ENCODE peak calls at places on chromosomes 6 and 20, in four cellular contexts. One of them, this sample, is unnamed.

GRCh38 chr6:31321820-31322219 is 35.2 kb downstream of the HLA-B start:
- DNase-seq in K562: no peak
- DNase-seq in HepG2: no peak
- DNase-seq in H1: no peak
- DNase-seq in this sample: peak; percentile 40

GRCh38 chr6:139129284-139129683 is 5.6 kb upstream of the HECA start:
- DNase-seq in K562: no peak
- DNase-seq in HepG2: no peak
- DNase-seq in H1: no peak
- DNase-seq in this sample: no peak

GRCh38 chr6:28862077-28862476 is 61.7 kb downstream of the TRIM27 start:
- DNase-seq in H1: no peak
- DNase-seq in HepG2: no peak
- DNase-seq in K562: no peak
- DNase-seq in this sample: no peak

GRCh38 chr6:14571728-14572127 is 454.2 kb downstream of the CD83 start:
- DNase-seq in H1: no peak
- DNase-seq in K562: no peak
- DNase-seq in HepG2: no peak
- DNase-seq in this sample: no peak

GRCh38 chr6:113855500-113856010 is 1.6 kb upstream of the MARCKS start:
- DNase-seq in H1: peak; percentile 62
- DNase-seq in HepG2: no peak
- DNase-seq in K562: no peak
- DNase-seq in this sample: peak; percentile 26

GRCh38 chr6:169213814-169214520 is 39.7 kb downstream of the THBS2 start:
- DNase-seq in K562: no peak
- DNase-seq in H1: no peak
- DNase-seq in HepG2: no peak
- DNase-seq in this sample: no peak

GRCh38 chr6:29620629-29621028 is 12.4 kb downstream of the GABBR1 start:
- DNase-seq in HepG2: no peak
- DNase-seq in H1: no peak
- DNase-seq in K562: no peak
- DNase-seq in this sample: no peak

GRCh38 chr6:38715016-38715809 is at the start of gene DNAH8:
- DNase-seq in HepG2: no peak
- DNase-seq in H1: peak; percentile 49
- DNase-seq in K562: no peak
- DNase-seq in this sample: peak; percentile 49

GRCh38 chr6:28682542-28682941 is 156.9 kb downstream of the GPX5 start:
- DNase-seq in H1: no peak
- DNase-seq in HepG2: no peak
- DNase-seq in K562: no peak
- DNase-seq in this sample: no peak

GRCh38 chr6:11586574-11586973 is 49.0 kb downstream of the TMEM170B start:
- DNase-seq in K562: no peak
- DNase-seq in H1: no peak
- DNase-seq in HepG2: no peak
- DNase-seq in this sample: no peak

GRCh38 chr20:41175201-41175651 is 37.9 kb downstream of the PLCG1 start:
- DNase-seq in H1: peak; percentile 11
- DNase-seq in K562: no peak
- DNase-seq in HepG2: no peak
- DNase-seq in this sample: peak; percentile 1

GRCh38 chr20:51221791-51222408 is 199.0 kb upstream of the KCNG1 start:
- DNase-seq in HepG2: no peak
- DNase-seq in H1: peak; percentile 55
- DNase-seq in K562: no peak
- DNase-seq in this sample: peak; percentile 70

GRCh38 chr6:163048345-163048744 is 320.6 kb downstream of the PACRG start:
- DNase-seq in HepG2: no peak
- DNase-seq in K562: no peak
- DNase-seq in H1: no peak
- DNase-seq in this sample: no peak

GRCh38 chr6:119340766-119341487 is 8.6 kb downstream of the MAN1A1 start:
- DNase-seq in H1: peak; percentile 49
- DNase-seq in K562: no peak
- DNase-seq in HepG2: no peak
- DNase-seq in this sample: peak; percentile 47

GRCh38 chr6:69796081-69796626 is 656 bp downstream of the LMBRD1 start:
- DNase-seq in K562: no peak
- DNase-seq in HepG2: peak; percentile 56
- DNase-seq in H1: no peak
- DNase-seq in this sample: peak; percentile 34

GRCh38 chr6:14763139-14763538 is 482.7 kb upstream of the JARID2 start:
- DNase-seq in HepG2: peak; percentile 12
- DNase-seq in H1: no peak
- DNase-seq in K562: no peak
- DNase-seq in this sample: no peak

GRCh38 chr6:129767776-129768490 is 58.0 kb upstream of the ARHGAP18 start:
- DNase-seq in H1: no peak
- DNase-seq in HepG2: no peak
- DNase-seq in K562: no peak
- DNase-seq in this sample: no peak

GRCh38 chr6:159979136-159979874 is 10.4 kb downstream of the IGF2R start:
- DNase-seq in K562: no peak
- DNase-seq in H1: no peak
- DNase-seq in HepG2: peak; percentile 82
- DNase-seq in this sample: no peak

GRCh38 chr20:60238992-60239655 is 280.9 kb downstream of the CDH26 start:
- DNase-seq in H1: no peak
- DNase-seq in HepG2: no peak
- DNase-seq in K562: no peak
- DNase-seq in this sample: no peak

GRCh38 chr6:170062904-170063220 is 228.0 kb downstream of the DLL1 start:
- DNase-seq in HepG2: no peak
- DNase-seq in K562: no peak
- DNase-seq in H1: no peak
- DNase-seq in this sample: no peak

GRCh38 chr6:13769655-13770053 is 44.7 kb downstream of the MCUR1 start:
- DNase-seq in HepG2: no peak
- DNase-seq in H1: peak; percentile 77
- DNase-seq in K562: no peak
- DNase-seq in this sample: peak; percentile 65

GRCh38 chr6:8627085-8627861 is 191.9 kb upstream of the SLC35B3 start:
- DNase-seq in H1: no peak
- DNase-seq in K562: no peak
- DNase-seq in HepG2: no peak
- DNase-seq in this sample: no peak

GRCh38 chr6:35638679-35639078 is 50.0 kb downstream of the FKBP5 start:
- DNase-seq in K562: no peak
- DNase-seq in HepG2: no peak
- DNase-seq in H1: no peak
- DNase-seq in this sample: no peak

GRCh38 chr6:18155864-18156396 is 708 bp downstream of the KDM1B start:
- DNase-seq in K562: peak; percentile 68
- DNase-seq in H1: peak; percentile 80
- DNase-seq in HepG2: peak; percentile 85
- DNase-seq in this sample: peak; percentile 76

GRCh38 chr6:117906905-117907599 is at the start of gene SLC35F1:
- DNase-seq in HepG2: peak; percentile 5
- DNase-seq in H1: peak; percentile 89
- DNase-seq in K562: peak; percentile 21
- DNase-seq in this sample: peak; percentile 81

GRCh38 chr6:1764584-1764983 is 154.9 kb downstream of the FOXC1 start:
- DNase-seq in H1: no peak
- DNase-seq in K562: no peak
- DNase-seq in HepG2: no peak
- DNase-seq in this sample: no peak

GRCh38 chr20:4812216-4812615 is 90.5 kb downstream of the PRND start:
- DNase-seq in HepG2: no peak
- DNase-seq in K562: no peak
- DNase-seq in H1: no peak
- DNase-seq in this sample: no peak

GRCh38 chr20:59515013-59515905 is 89.1 kb upstream of the PHACTR3 start:
- DNase-seq in K562: peak; percentile 63
- DNase-seq in H1: peak; percentile 95
- DNase-seq in HepG2: peak; percentile 73
- DNase-seq in this sample: peak; percentile 91

GRCh38 chr6:40845588-40845987 is 193.4 kb downstream of the UNC5CL start:
- DNase-seq in HepG2: peak; percentile 48
- DNase-seq in K562: peak; percentile 28
- DNase-seq in H1: peak; percentile 73
- DNase-seq in this sample: peak; percentile 71

GRCh38 chr6:83536034-83536646 is 23.8 kb downstream of the PRSS35 start:
- DNase-seq in H1: peak; percentile 84
- DNase-seq in HepG2: peak; percentile 29
- DNase-seq in K562: peak; percentile 60
- DNase-seq in this sample: peak; percentile 74

GRCh38 chr20:64033981-64034493 is 1.9 kb upstream of the C20orf204 start:
- DNase-seq in K562: no peak
- DNase-seq in HepG2: no peak
- DNase-seq in H1: no peak
- DNase-seq in this sample: no peak

GRCh38 chr6:45422541-45423110 is 44.9 kb upstream of the SUPT3H start:
- DNase-seq in H1: no peak
- DNase-seq in K562: no peak
- DNase-seq in HepG2: no peak
- DNase-seq in this sample: peak; percentile 53

GRCh38 chr20:63696311-63696627 is 183 bp upstream of the TNFRSF6B start:
- DNase-seq in HepG2: no peak
- DNase-seq in H1: no peak
- DNase-seq in K562: no peak
- DNase-seq in this sample: peak; percentile 65

GRCh38 chr6:20837189-20837588 is 302.9 kb downstream of the CDKAL1 start:
- DNase-seq in H1: no peak
- DNase-seq in K562: no peak
- DNase-seq in HepG2: no peak
- DNase-seq in this sample: no peak

GRCh38 chr20:61346996-61347906 is 95.2 kb downstream of the CDH4 start:
- DNase-seq in HepG2: no peak
- DNase-seq in K562: no peak
- DNase-seq in H1: no peak
- DNase-seq in this sample: no peak

GRCh38 chr6:142819603-142820335 is 125.2 kb downstream of the HIVEP2 start:
- DNase-seq in H1: no peak
- DNase-seq in HepG2: no peak
- DNase-seq in K562: no peak
- DNase-seq in this sample: no peak

GRCh38 chr6:76867182-76867581 is 596.1 kb downstream of the HTR1B start:
- DNase-seq in H1: no peak
- DNase-seq in K562: no peak
- DNase-seq in HepG2: no peak
- DNase-seq in this sample: no peak
- TF ChIP-seq MAX in H1: no peak
- TF ChIP-seq MAX in K562: no peak
- TF ChIP-seq MAX in HepG2: no peak
- TF ChIP-seq MAX in this sample: no peak

GRCh38 chr20:44167736-44168135 is 19.3 kb downstream of the JPH2 start:
- DNase-seq in HepG2: no peak
- DNase-seq in K562: no peak
- DNase-seq in H1: no peak
- DNase-seq in this sample: no peak
- TF ChIP-seq ATF3 in HepG2: no peak
- TF ChIP-seq ATF3 in K562: no peak
- TF ChIP-seq ATF3 in H1: no peak
- TF ChIP-seq ATF3 in this sample: no peak

DNA sequence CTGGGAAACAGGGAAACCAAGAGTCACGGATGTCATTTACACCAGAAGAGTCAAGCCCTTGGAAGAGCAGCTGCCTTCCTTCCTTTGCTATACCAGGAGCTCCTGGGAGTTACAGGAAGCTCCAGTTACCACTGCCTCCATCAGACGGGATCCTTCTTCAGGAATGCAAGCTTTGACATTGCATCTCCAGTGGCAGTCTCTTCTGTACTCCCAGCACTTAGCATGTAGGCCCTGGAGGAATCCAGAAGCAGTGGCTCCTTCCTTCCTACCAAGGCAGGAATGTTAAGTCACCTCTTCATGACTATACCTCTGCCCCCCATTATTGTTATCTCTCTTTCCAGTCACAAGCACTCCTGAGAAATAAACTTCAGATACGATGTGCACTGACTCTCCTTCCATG is 836.0 kb downstream of the MAFB start:
- DNase-seq in H1: no peak
- DNase-seq in K562: no peak
- DNase-seq in HepG2: no peak
- DNase-seq in this sample: no peak
- TF ChIP-seq JUN in H1: no peak
- TF ChIP-seq JUN in K562: no peak
- TF ChIP-seq JUN in HepG2: no peak
- TF ChIP-seq JUN in this sample: no peak

GRCh38 chr20:36175016-36175415 is 20.5 kb downstream of the EPB41L1 start:
- DNase-seq in K562: no peak
- DNase-seq in H1: no peak
- DNase-seq in HepG2: no peak
- DNase-seq in this sample: no peak

GRCh38 chr20:36173451-36173933 is 19.0 kb downstream of the EPB41L1 start:
- DNase-seq in K562: peak; percentile 49
- DNase-seq in HepG2: no peak
- DNase-seq in H1: peak; percentile 70
- DNase-seq in this sample: peak; percentile 69

GRCh38 chr20:36179170-36179945 is 24.8 kb downstream of the EPB41L1 start:
- DNase-seq in H1: peak; percentile 57
- DNase-seq in HepG2: no peak
- DNase-seq in K562: no peak
- DNase-seq in this sample: peak; percentile 51

GRCh38 chr20:36177716-36178115 is 23.2 kb downstream of the EPB41L1 start:
- DNase-seq in HepG2: no peak
- DNase-seq in K562: no peak
- DNase-seq in H1: no peak
- DNase-seq in this sample: no peak

DNA sequence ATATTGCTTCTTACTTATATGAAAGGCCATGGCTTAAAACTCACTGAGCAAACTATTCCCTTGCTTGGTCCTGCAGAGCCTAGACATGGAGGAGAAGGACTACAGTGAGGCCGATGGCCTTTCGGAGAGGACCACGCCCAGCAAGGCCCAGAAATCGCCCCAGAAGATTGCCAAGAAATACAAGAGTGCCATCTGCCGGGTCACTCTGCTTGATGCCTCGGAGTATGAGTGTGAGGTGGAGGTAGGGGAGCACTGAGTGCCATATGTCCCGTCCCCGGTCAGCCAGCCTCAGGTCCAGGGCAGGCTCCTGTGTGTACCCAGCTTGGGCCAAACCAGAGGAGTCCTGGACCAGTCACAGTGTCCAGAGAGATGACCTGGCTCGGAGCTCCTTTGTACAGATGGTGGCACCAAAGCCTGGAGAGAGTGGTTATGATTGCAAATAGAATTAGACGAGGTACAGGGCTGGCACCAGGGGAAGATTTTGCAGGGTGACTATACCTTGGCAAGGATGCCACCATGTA is 21.0 kb downstream of the EPB41L1 start:
- DNase-seq in HepG2: no peak
- DNase-seq in H1: no peak
- DNase-seq in K562: no peak
- DNase-seq in this sample: no peak
- TF ChIP-seq MAX in HepG2: no peak
- TF ChIP-seq MAX in H1: no peak
- TF ChIP-seq MAX in K562: no peak
- TF ChIP-seq MAX in this sample: no peak

This sample was measured in WTC11.